ENCODE peak calls at places on chromosomes 7 and 10, in five cellular contexts. One of them, this sample, is unnamed.

GRCh38 chr7:90580051-90580450 is 16.1 kb upstream of the CDK14 start:
- DNase-seq in IMR-90: no peak
- DNase-seq in neuronal stem cell: no peak
- DNase-seq in H9: no peak
- DNase-seq in trophoblast cell: peak
- DNase-seq in this sample: no peak

GRCh38 chr7:54985405-54986360 is 33.1 kb upstream of the EGFR start:
- DNase-seq in IMR-90: peak
- DNase-seq in H9: no peak
- DNase-seq in trophoblast cell: peak
- DNase-seq in neuronal stem cell: no peak
- DNase-seq in this sample: peak

GRCh38 chr10:69866688-69867461 is 65.2 kb downstream of the COL13A1 start:
- DNase-seq in neuronal stem cell: peak
- DNase-seq in IMR-90: peak
- DNase-seq in trophoblast cell: no peak
- DNase-seq in H9: peak
- DNase-seq in this sample: peak

GRCh38 chr7:47852330-47853245 is 95.7 kb downstream of the PKD1L1 start:
- DNase-seq in neuronal stem cell: no peak
- DNase-seq in trophoblast cell: no peak
- DNase-seq in H9: peak
- DNase-seq in IMR-90: no peak
- DNase-seq in this sample: no peak

GRCh38 chr10:85527610-85528317 is 838.8 kb downstream of the GRID1 start:
- DNase-seq in H9: no peak
- DNase-seq in IMR-90: no peak
- DNase-seq in neuronal stem cell: no peak
- DNase-seq in trophoblast cell: no peak
- DNase-seq in this sample: no peak

GRCh38 chr10:128859738-128860386 is 607.2 kb upstream of the MGMT start:
- DNase-seq in neuronal stem cell: no peak
- DNase-seq in trophoblast cell: peak
- DNase-seq in H9: no peak
- DNase-seq in IMR-90: no peak
- DNase-seq in this sample: no peak

GRCh38 chr7:110264288-110264687 is 826.6 kb upstream of the LRRN3 start:
- DNase-seq in trophoblast cell: no peak
- DNase-seq in H9: no peak
- DNase-seq in IMR-90: no peak
- DNase-seq in neuronal stem cell: no peak
- DNase-seq in this sample: no peak

GRCh38 chr7:80140388-80140787 is 5.8 kb downstream of the GNAI1 start:
- DNase-seq in trophoblast cell: no peak
- DNase-seq in H9: no peak
- DNase-seq in IMR-90: no peak
- DNase-seq in neuronal stem cell: no peak
- DNase-seq in this sample: no peak

GRCh38 chr7:24750441-24751055 is 6.7 kb downstream of the GSDME start:
- DNase-seq in trophoblast cell: peak
- DNase-seq in IMR-90: peak
- DNase-seq in neuronal stem cell: no peak
- DNase-seq in H9: no peak
- DNase-seq in this sample: no peak

GRCh38 chr7:134890246-134891240 is 95.8 kb upstream of the AGBL3 start:
- DNase-seq in neuronal stem cell: no peak
- DNase-seq in IMR-90: peak
- DNase-seq in trophoblast cell: no peak
- DNase-seq in H9: no peak
- DNase-seq in this sample: no peak

GRCh38 chr10:113612154-113612553 is 51.7 kb downstream of the NRAP start:
- DNase-seq in neuronal stem cell: no peak
- DNase-seq in H9: no peak
- DNase-seq in trophoblast cell: no peak
- DNase-seq in IMR-90: no peak
- DNase-seq in this sample: no peak

GRCh38 chr7:27164381-27165088 is 802 bp downstream of the HOXA9 start:
- DNase-seq in trophoblast cell: no peak
- DNase-seq in IMR-90: no peak
- DNase-seq in neuronal stem cell: no peak
- DNase-seq in H9: peak
- DNase-seq in this sample: peak

GRCh38 chr7:41445951-41446350 is 256.9 kb downstream of the INHBA start:
- DNase-seq in H9: no peak
- DNase-seq in neuronal stem cell: no peak
- DNase-seq in trophoblast cell: no peak
- DNase-seq in IMR-90: no peak
- DNase-seq in this sample: no peak

GRCh38 chr7:114703677-114704076 is 218.2 kb upstream of the MDFIC start:
- DNase-seq in trophoblast cell: no peak
- DNase-seq in IMR-90: peak
- DNase-seq in H9: no peak
- DNase-seq in neuronal stem cell: no peak
- DNase-seq in this sample: peak

GRCh38 chr10:132522521-132523411 is 14.8 kb upstream of the INPP5A start:
- DNase-seq in H9: peak
- DNase-seq in neuronal stem cell: no peak
- DNase-seq in trophoblast cell: no peak
- DNase-seq in IMR-90: no peak
- DNase-seq in this sample: no peak

GRCh38 chr10:94076325-94076841 is 82.7 kb downstream of the PLCE1 start:
- DNase-seq in H9: no peak
- DNase-seq in IMR-90: peak
- DNase-seq in trophoblast cell: no peak
- DNase-seq in neuronal stem cell: no peak
- DNase-seq in this sample: peak

GRCh38 chr7:21898265-21898930 is 47.3 kb downstream of the CDCA7L start:
- DNase-seq in IMR-90: no peak
- DNase-seq in neuronal stem cell: no peak
- DNase-seq in trophoblast cell: no peak
- DNase-seq in H9: no peak
- DNase-seq in this sample: no peak

DNA sequence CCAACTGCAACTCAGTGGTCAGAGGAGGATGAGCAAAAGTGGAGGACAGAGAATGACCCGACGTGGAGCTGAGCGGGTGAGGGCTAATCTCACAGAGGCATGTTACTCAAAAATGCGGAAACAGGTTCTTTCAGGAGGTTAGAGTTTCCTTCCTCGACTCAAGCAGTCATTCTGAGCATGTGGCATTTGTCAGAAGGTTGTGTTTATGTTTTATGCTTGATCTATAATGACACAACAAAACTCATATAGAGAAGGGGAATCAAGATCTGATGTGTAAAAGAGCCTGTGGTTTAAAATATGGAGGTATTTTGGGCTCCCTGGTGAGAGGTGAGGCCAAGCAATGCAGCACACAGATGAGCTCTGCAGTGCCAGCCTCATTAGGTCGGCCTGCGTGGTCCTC is 311.4 kb downstream of the ADARB2 start:
- DNase-seq in neuronal stem cell: no peak
- DNase-seq in IMR-90: no peak
- DNase-seq in trophoblast cell: no peak
- DNase-seq in H9: no peak
- DNase-seq in this sample: no peak
- H3K4me2 ChIP-seq in neuronal stem cell: no peak
- H3K4me2 ChIP-seq in IMR-90: no peak
- H3K4me2 ChIP-seq in trophoblast cell: no peak
- H3K4me2 ChIP-seq in H9: no peak
- H3K4me2 ChIP-seq in this sample: no peak

GRCh38 chr7:5429253-5429856 is 5.7 kb upstream of the TNRC18 start:
- DNase-seq in IMR-90: peak
- DNase-seq in H9: peak
- DNase-seq in trophoblast cell: no peak
- DNase-seq in neuronal stem cell: no peak
- DNase-seq in this sample: peak
- H3K14ac ChIP-seq in IMR-90: peak
- H3K14ac ChIP-seq in H9: peak
- H3K14ac ChIP-seq in trophoblast cell: peak
- H3K14ac ChIP-seq in neuronal stem cell: peak
- H3K14ac ChIP-seq in this sample: no peak

GRCh38 chr10:131453772-131454634 is 142.5 kb upstream of the TCERG1L start:
- DNase-seq in IMR-90: no peak
- DNase-seq in neuronal stem cell: peak
- DNase-seq in H9: peak
- DNase-seq in trophoblast cell: no peak
- DNase-seq in this sample: no peak
- H3K4me2 ChIP-seq in IMR-90: no peak
- H3K4me2 ChIP-seq in neuronal stem cell: peak
- H3K4me2 ChIP-seq in H9: peak
- H3K4me2 ChIP-seq in trophoblast cell: peak
- H3K4me2 ChIP-seq in this sample: no peak

GRCh38 chr10:102418612-102419560 is at the start of gene PSD:
- DNase-seq in IMR-90: no peak
- DNase-seq in neuronal stem cell: no peak
- DNase-seq in trophoblast cell: no peak
- DNase-seq in H9: peak
- DNase-seq in this sample: no peak
- H3K14ac ChIP-seq in IMR-90: no peak
- H3K14ac ChIP-seq in neuronal stem cell: no peak
- H3K14ac ChIP-seq in trophoblast cell: no peak
- H3K14ac ChIP-seq in H9: no peak
- H3K14ac ChIP-seq in this sample: no peak

GRCh38 chr10:61921143-61921542 is 19.6 kb downstream of the ARID5B start:
- DNase-seq in trophoblast cell: no peak
- DNase-seq in neuronal stem cell: no peak
- DNase-seq in IMR-90: no peak
- DNase-seq in H9: no peak
- DNase-seq in this sample: no peak

GRCh38 chr10:61918989-61919388 is 17.5 kb downstream of the ARID5B start:
- DNase-seq in IMR-90: no peak
- DNase-seq in trophoblast cell: no peak
- DNase-seq in H9: no peak
- DNase-seq in neuronal stem cell: no peak
- DNase-seq in this sample: no peak

GRCh38 chr10:61918140-61918539 is 16.6 kb downstream of the ARID5B start:
- DNase-seq in neuronal stem cell: no peak
- DNase-seq in H9: no peak
- DNase-seq in trophoblast cell: no peak
- DNase-seq in IMR-90: no peak
- DNase-seq in this sample: no peak

GRCh38 chr10:61919646-61920215 is 18.2 kb downstream of the ARID5B start:
- DNase-seq in neuronal stem cell: no peak
- DNase-seq in IMR-90: peak
- DNase-seq in trophoblast cell: no peak
- DNase-seq in H9: no peak
- DNase-seq in this sample: no peak

GRCh38 chr10:61923210-61924024 is 21.9 kb downstream of the ARID5B start:
- DNase-seq in IMR-90: peak
- DNase-seq in trophoblast cell: no peak
- DNase-seq in H9: no peak
- DNase-seq in neuronal stem cell: no peak
- DNase-seq in this sample: peak
- H3K4me2 ChIP-seq in IMR-90: peak
- H3K4me2 ChIP-seq in trophoblast cell: no peak
- H3K4me2 ChIP-seq in H9: no peak
- H3K4me2 ChIP-seq in neuronal stem cell: no peak
- H3K4me2 ChIP-seq in this sample: no peak

DNA sequence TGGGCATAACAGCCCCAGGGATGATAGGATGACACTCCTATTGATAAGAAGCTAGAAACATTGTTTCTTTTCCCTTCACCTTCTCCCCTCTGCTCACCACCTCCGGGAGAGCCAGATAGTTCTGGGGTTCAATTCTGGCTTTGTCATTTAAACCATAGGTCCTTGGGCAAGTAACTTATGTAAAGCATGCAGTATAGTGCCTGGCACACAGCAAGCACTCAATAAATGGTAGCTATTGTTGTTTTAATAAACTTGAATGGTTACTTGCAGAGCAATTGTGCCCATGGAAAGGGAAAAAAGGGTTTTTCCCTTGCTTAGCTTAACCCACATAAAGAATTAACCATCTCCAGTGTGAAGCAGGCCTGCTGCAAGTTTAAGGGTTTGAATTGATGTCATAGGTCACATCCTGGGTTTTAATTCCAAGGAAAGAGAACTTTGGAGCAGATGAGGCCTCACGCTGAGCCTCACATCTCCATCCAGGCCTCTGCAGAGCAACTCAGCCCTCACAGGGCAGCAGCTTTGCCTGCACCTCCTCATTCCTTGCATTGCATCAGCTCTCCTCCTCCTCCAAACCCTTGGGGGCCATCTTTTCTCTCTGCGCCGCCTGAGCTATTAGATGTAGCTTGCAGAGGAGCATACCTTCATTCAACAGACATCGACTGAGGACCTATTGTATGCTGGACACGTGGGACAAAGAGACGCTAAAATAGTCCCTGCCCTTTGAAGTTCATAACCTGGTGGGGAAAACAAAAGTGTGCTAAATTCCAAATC is 22.9 kb downstream of the ZNF775 start:
- DNase-seq in IMR-90: no peak
- DNase-seq in H9: peak
- DNase-seq in trophoblast cell: no peak
- DNase-seq in neuronal stem cell: no peak
- DNase-seq in this sample: no peak
- H3K14ac ChIP-seq in IMR-90: no peak
- H3K14ac ChIP-seq in H9: peak
- H3K14ac ChIP-seq in trophoblast cell: peak
- H3K14ac ChIP-seq in neuronal stem cell: no peak
- H3K14ac ChIP-seq in this sample: no peak

GRCh38 chr10:48495282-48496045 is 109.4 kb downstream of the ARHGAP22 start:
- DNase-seq in trophoblast cell: no peak
- DNase-seq in IMR-90: no peak
- DNase-seq in H9: no peak
- DNase-seq in neuronal stem cell: no peak
- DNase-seq in this sample: no peak

GRCh38 chr10:48491422-48492139 is 113.3 kb downstream of the ARHGAP22 start:
- DNase-seq in H9: no peak
- DNase-seq in neuronal stem cell: no peak
- DNase-seq in trophoblast cell: no peak
- DNase-seq in IMR-90: no peak
- DNase-seq in this sample: no peak

GRCh38 chr10:48494073-48494472 is 110.8 kb downstream of the ARHGAP22 start:
- DNase-seq in trophoblast cell: no peak
- DNase-seq in neuronal stem cell: no peak
- DNase-seq in H9: peak
- DNase-seq in IMR-90: no peak
- DNase-seq in this sample: no peak

GRCh38 chr10:48494611-48495010 is 110.3 kb downstream of the ARHGAP22 start:
- DNase-seq in IMR-90: no peak
- DNase-seq in trophoblast cell: no peak
- DNase-seq in H9: no peak
- DNase-seq in neuronal stem cell: no peak
- DNase-seq in this sample: no peak

GRCh38 chr10:48493083-48493871 is 111.6 kb downstream of the ARHGAP22 start:
- DNase-seq in neuronal stem cell: no peak
- DNase-seq in trophoblast cell: no peak
- DNase-seq in IMR-90: no peak
- DNase-seq in H9: peak
- DNase-seq in this sample: no peak
- H3K4me2 ChIP-seq in neuronal stem cell: no peak
- H3K4me2 ChIP-seq in trophoblast cell: no peak
- H3K4me2 ChIP-seq in IMR-90: no peak
- H3K4me2 ChIP-seq in H9: no peak
- H3K4me2 ChIP-seq in this sample: no peak

This sample was measured in mesenchymal stem cell.